ENCODE peak calls at places on chromosome 1, in four cellular contexts. H is K562, I is HL-60, D is GM12878. M is an unnamed sample.

GRCh38 chr1:97906567-97907228 is 14.1 kb downstream of the DPYD start:
- DNase-seq in H (no peak), I (peak), D (no peak), M (no peak)

GRCh38 chr1:245099401-245099800 is 55.4 kb upstream of the KIF26B start:
- DNase-seq in H (no peak), I (no peak), D (no peak), M (no peak)

GRCh38 chr1:108862698-108863477 is 6.0 kb upstream of the AKNAD1 start:
- DNase-seq in H (no peak), I (no peak), D (no peak), M (no peak)

GRCh38 chr1:179815642-179816041 is 62.0 kb downstream of the TOR1AIP2 start:
- DNase-seq in H (no peak), I (no peak), D (no peak), M (no peak)

GRCh38 chr1:116537439-116537838 is 33.4 kb downstream of the CD58 start:
- DNase-seq in H (peak), I (no peak), D (no peak), M (no peak)

GRCh38 chr1:94731891-94732290 is 88.3 kb upstream of the SLC44A3 start:
- DNase-seq in H (no peak), I (no peak), D (no peak), M (no peak)

GRCh38 chr1:6870571-6870970 is 85.3 kb downstream of the CAMTA1 start:
- DNase-seq in H (no peak), I (no peak), D (no peak), M (no peak)

GRCh38 chr1:155321577-155322497 is 1.1 kb downstream of the RUSC1 start:
- DNase-seq in H (no peak), I (no peak), D (no peak), M (no peak)

GRCh38 chr1:183289104-183289503 is 103.0 kb downstream of the LAMC2 start:
- DNase-seq in H (no peak), I (no peak), D (no peak), M (no peak)

GRCh38 chr1:71296551-71296950 is 215.7 kb upstream of the ZRANB2 start:
- DNase-seq in H (no peak), I (no peak), D (no peak), M (no peak)

GRCh38 chr1:174425121-174425520 is 22.6 kb upstream of the GPR52 start:
- DNase-seq in H (no peak), I (no peak), D (no peak), M (no peak)

GRCh38 chr1:201740086-201740541 is 88.8 kb upstream of the IPO9 start:
- DNase-seq in H (no peak), I (no peak), D (no peak), M (no peak)

GRCh38 chr1:200899015-200899386 is 4.3 kb downstream of the INAVA start:
- DNase-seq in H (no peak), I (peak), D (no peak), M (no peak)

GRCh38 chr1:232319106-232319505 is 310.8 kb downstream of the SIPA1L2 start:
- DNase-seq in H (no peak), I (peak), D (no peak), M (no peak)

GRCh38 chr1:5165747-5166146 is 511.3 kb downstream of the AJAP1 start:
- DNase-seq in H (no peak), I (no peak), D (no peak), M (no peak)

GRCh38 chr1:33330906-33331305 is 10.0 kb upstream of the A3GALT2 start:
- DNase-seq in H (no peak), I (no peak), D (no peak), M (no peak)

GRCh38 chr1:75519626-75520025 is 91.3 kb downstream of the SLC44A5 start:
- DNase-seq in H (no peak), I (no peak), D (no peak), M (no peak)

GRCh38 chr1:30733520-30733919 is 10.1 kb upstream of the MATN1 start:
- DNase-seq in H (peak), I (no peak), D (no peak), M (no peak)

GRCh38 chr1:30730351-30731108 is 7.1 kb upstream of the MATN1 start:
- DNase-seq in H (no peak), I (no peak), D (no peak), M (no peak)

GRCh38 chr1:30732277-30732996 is 9.1 kb upstream of the MATN1 start:
- DNase-seq in H (no peak), I (peak), D (no peak), M (no peak)

GRCh38 chr1:30731109-30731805 is 7.9 kb upstream of the MATN1 start:
- DNase-seq in H (no peak), I (no peak), D (no peak), M (no peak)

DNA sequence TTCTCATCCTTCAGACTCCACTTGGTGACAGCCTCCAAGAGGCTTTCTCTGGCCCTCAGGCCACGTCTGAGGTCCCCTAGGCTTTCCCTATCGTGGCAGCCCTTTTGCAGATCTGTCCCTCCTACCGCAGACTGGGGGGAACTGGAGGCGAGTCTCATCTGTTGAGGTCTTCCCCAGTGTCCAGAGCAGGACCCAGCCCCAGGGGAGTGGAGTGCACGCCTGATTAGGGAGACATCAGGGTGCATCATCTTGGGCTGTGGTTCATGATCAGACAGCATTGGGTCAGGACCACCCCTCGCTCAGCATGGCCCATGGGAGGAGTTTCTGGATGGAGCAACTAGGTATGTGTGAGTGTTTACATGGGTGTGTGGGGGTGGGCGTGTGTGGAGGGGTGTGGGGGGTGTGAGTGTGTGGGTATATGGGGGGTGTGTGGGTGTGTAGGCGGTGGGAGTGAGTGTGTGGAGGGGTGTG is 8.5 kb upstream of the MATN1 start:
- DNase-seq in H (peak), I (no peak), D (no peak), M (no peak)
- TF ChIP-seq POLR2AphosphoS5 in H (peak), I (no peak), D (no peak), M (peak)

GRCh38 chr1:96723372-96723771 is 1.8 kb downstream of the PTBP2 start:
- DNase-seq in H (no peak), I (no peak), D (no peak), M (no peak)

GRCh38 chr1:96721053-96721381 is 567 bp upstream of the PTBP2 start:
- DNase-seq in H (no peak), I (no peak), D (no peak), M (no peak)

GRCh38 chr1:96721382-96722160 is at the start of gene PTBP2:
- DNase-seq in H (peak), I (peak), D (peak), M (peak)

GRCh38 chr1:96727860-96728259 is 6.3 kb downstream of the PTBP2 start:
- DNase-seq in H (no peak), I (no peak), D (no peak), M (no peak)

GRCh38 chr1:96722161-96722908 is 751 bp downstream of the PTBP2 start:
- DNase-seq in H (peak), I (peak), D (no peak), M (no peak)
- TF ChIP-seq SPI1 in H (no peak), I (no peak), D (no peak), M (no peak)

DNA sequence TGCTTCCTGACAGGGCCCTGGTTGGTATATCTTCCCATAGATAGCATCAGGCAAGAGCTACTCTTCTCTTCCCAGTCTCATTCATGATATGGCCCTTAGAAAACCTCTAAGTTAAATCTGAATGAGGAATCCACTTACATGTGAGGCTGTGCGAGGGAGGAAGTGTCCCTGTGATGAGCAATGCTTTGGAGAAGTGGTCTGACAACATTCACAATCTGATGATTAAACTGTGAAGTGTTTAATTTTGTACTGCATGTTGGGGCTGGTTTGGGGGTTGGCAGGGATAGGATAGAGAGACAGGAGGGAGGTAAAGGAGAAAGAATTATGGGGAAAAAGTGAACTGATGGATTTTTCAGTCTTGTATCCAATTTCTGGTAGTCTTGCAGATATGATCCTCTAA is 421.2 kb upstream of the DAB1 start:
- DNase-seq in H (no peak), I (no peak), D (no peak), M (no peak)
- TF ChIP-seq POLR2AphosphoS5 in H (no peak), I (no peak), D (no peak), M (no peak)

DNA sequence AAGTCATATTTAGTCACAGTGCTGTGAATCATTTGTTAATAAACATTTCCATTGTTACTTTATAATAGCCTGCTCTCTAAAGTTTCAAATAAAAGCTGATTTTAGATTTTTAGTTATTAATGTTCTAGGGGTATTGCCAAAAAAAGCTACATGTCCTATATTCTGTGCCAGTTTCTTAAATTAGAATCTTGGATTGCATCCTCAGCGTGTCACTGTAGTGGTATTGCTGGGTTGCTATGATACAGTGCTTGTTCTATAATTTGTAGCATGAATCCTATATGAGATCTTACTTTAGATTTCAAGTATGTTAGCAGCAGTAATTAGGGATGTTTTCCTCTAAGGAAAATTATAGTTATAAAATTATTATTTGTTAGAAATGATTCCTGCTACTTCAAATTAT is 16.4 kb downstream of the PPP2R5A start:
- DNase-seq in H (no peak), I (no peak), D (no peak), M (no peak)
- TF ChIP-seq SPI1 in H (no peak), I (no peak), D (no peak), M (no peak)

GRCh38 chr1:32208891-32209309 is at the start of gene DCDC2B:
- DNase-seq in H (no peak), I (peak), D (no peak), M (no peak)
- TF ChIP-seq POLR2AphosphoS5 in H (no peak), I (no peak), D (no peak), M (no peak)

DNA sequence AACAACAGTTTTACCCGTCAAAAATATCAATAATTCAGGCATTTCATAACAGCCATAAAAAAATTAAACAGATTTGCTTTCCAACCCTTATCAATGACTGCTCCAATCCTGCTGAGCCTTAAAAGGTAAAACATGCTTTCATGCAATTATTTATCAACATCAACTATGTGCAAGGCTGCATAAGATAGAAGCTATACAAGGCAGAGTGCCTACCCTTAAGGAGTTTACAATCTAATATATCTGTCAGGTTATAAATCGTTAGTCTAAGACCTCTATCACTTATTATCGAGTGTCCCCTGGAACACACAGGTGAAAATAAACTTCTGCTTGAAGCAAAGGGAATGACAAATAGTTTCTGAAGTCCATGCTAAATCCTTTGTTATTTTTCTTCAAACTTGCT is 1.8 kb downstream of the ERRFI1 start:
- DNase-seq in H (no peak), I (no peak), D (no peak), M (no peak)
- TF ChIP-seq SPI1 in H (no peak), I (no peak), D (no peak), M (no peak)